ENCODE peak calls at places on chromosomes 7 and 10, in nine cellular contexts. I is heart left ventricle, O is cardiac muscle cell, E is psoas muscle, P is HCT116, A is left ventricle myocardium inferior, Y is tibial nerve, H is GM23338, F is heart right ventricle. L is an unnamed sample.

GRCh38 chr10:821322-821721 is 110.2 kb downstream of the LARP4B start:
- DNase-seq in I (no peak), O (no peak), E (no peak), P (no peak), A (no peak), Y (no peak), H (no peak), F (no peak), L (no peak)

GRCh38 chr10:58976254-58976653 is 200.2 kb upstream of the PHYHIPL start:
- DNase-seq in I (no peak), O (no peak), E (no peak), P (no peak), A (no peak), Y (no peak), H (no peak), F (no peak), L (no peak)

GRCh38 chr7:157370761-157371160 is 34.0 kb downstream of the DNAJB6 start:
- DNase-seq in I (no peak), O (no peak), E (no peak), P (no peak), A (no peak), Y (no peak), H (no peak), F (no peak), L (no peak)

GRCh38 chr10:90289037-90289436 is 568.8 kb downstream of the HTR7 start:
- DNase-seq in I (no peak), O (no peak), E (no peak), P (no peak), A (no peak), Y (no peak), H (no peak), F (no peak), L (no peak)

GRCh38 chr7:139783647-139784385 is 6.0 kb upstream of the HIPK2 start:
- DNase-seq in I (no peak), O (no peak), E (no peak), P (no peak), A (no peak), Y (no peak), H (peak; percentile 54), F (no peak), L (no peak)

GRCh38 chr7:151859111-151859947 is 17.6 kb downstream of the PRKAG2 start:
- DNase-seq in I (no peak), O (no peak), E (no peak), P (no peak), A (peak; percentile 51), Y (no peak), H (no peak), F (no peak), L (no peak)

GRCh38 chr10:49365675-49366415 is 30.0 kb downstream of the DRGX start:
- DNase-seq in I (no peak), O (peak; percentile 10), E (no peak), P (no peak), A (no peak), Y (no peak), H (peak; percentile 11), F (peak; percentile 15), L (no peak)

GRCh38 chr10:51311232-51311631 is 236.9 kb downstream of the PRKG1 start:
- DNase-seq in I (no peak), O (no peak), E (no peak), P (no peak), A (no peak), Y (no peak), H (no peak), F (no peak), L (no peak)

GRCh38 chr10:113957013-113957412 is 86.7 kb upstream of the ADRB1 start:
- DNase-seq in I (no peak), O (no peak), E (no peak), P (no peak), A (no peak), Y (no peak), H (no peak), F (no peak), L (no peak)

GRCh38 chr10:113958631-113959382 is 84.9 kb upstream of the ADRB1 start:
- DNase-seq in I (no peak), O (no peak), E (no peak), P (peak; percentile 82), A (no peak), Y (no peak), H (no peak), F (peak; percentile 31), L (no peak)

GRCh38 chr10:113950268-113950667 is 93.4 kb upstream of the ADRB1 start:
- DNase-seq in I (no peak), O (no peak), E (no peak), P (no peak), A (no peak), Y (no peak), H (no peak), F (no peak), L (no peak)

GRCh38 chr10:113959383-113959760 is 84.3 kb upstream of the ADRB1 start:
- DNase-seq in I (no peak), O (no peak), E (no peak), P (no peak), A (no peak), Y (no peak), H (no peak), F (no peak), L (no peak)

GRCh38 chr10:113953505-113954272 is 90.0 kb upstream of the ADRB1 start:
- DNase-seq in I (no peak), O (no peak), E (no peak), P (no peak), A (no peak), Y (no peak), H (peak; percentile 39), F (no peak), L (no peak)
- H3K27ac ChIP-seq in I (no peak overlapping the region), O (no peak overlapping the region), E (no peak overlapping the region), P (no peak overlapping the region), A (no peak overlapping the region), Y (no peak overlapping the region), H (no peak overlapping the region), F (no peak overlapping the region), L (no peak overlapping the region)

GRCh38 chr10:132344386-132344785 is 12.4 kb downstream of the LRRC27 start:
- DNase-seq in I (no peak), O (no peak), E (no peak), P (no peak), A (no peak), Y (no peak), H (no peak), F (no peak), L (no peak)

GRCh38 chr10:132342553-132342952 is 10.6 kb downstream of the LRRC27 start:
- DNase-seq in I (no peak), O (no peak), E (no peak), P (no peak), A (no peak), Y (no peak), H (no peak), F (no peak), L (no peak)

GRCh38 chr10:132339276-132339675 is 7.3 kb downstream of the LRRC27 start:
- DNase-seq in I (no peak), O (no peak), E (no peak), P (no peak), A (no peak), Y (no peak), H (no peak), F (no peak), L (no peak)

GRCh38 chr10:132341017-132341416 is 9.0 kb downstream of the LRRC27 start:
- DNase-seq in I (no peak), O (no peak), E (no peak), P (no peak), A (no peak), Y (no peak), H (no peak), F (no peak), L (no peak)

DNA sequence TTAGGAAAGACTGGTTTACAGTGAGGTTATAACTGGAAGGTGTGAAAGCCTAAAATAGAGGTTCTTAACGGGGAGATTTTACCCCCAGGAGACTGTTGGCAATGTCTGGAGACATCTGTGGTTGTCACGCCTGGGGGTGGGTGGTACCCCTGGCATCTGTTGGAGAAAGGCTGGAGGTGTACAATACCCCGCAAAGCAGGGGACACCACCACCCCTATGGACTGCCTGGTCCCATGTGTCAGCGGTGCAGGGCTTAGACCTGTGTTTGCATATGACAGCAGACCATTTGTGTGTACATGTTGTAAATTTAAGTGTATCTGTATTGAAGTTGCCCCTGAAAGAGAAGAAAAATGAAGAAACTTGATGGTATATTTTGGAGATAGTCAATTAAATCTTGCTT is 9.8 kb downstream of the LRRC27 start:
- DNase-seq in I (no peak), O (no peak), E (no peak), P (no peak), A (no peak), Y (no peak), H (no peak), F (no peak), L (no peak)
- H3K27me3 ChIP-seq in I (no peaks in the 10 kb centered on the region), O (no peaks in the 10 kb centered on the region), E (no peaks in the 10 kb centered on the region), P (no peaks in the 10 kb centered on the region), A (no peaks in the 10 kb centered on the region), Y (no peaks in the 10 kb centered on the region), H (no peaks in the 10 kb centered on the region), F (no peaks in the 10 kb centered on the region), L (no peaks in the 10 kb centered on the region)

GRCh38 chr10:97633921-97634320 is 621 bp upstream of the MORN4 start:
- DNase-seq in I (no peak), O (no peak), E (no peak), P (peak; percentile 19), A (no peak), Y (no peak), H (peak; percentile 54), F (no peak), L (no peak)
- H3K27ac ChIP-seq in I (no peak overlapping the region), O (peak overlapping the region; percentile 83), E (peak overlapping the region; percentile 63), P (peak overlapping the region; percentile 64), A (peak overlapping the region; percentile 83), Y (peak overlapping the region; percentile 19), H (peak overlapping the region; percentile 64), F (no peak overlapping the region), L (no peak overlapping the region)

GRCh38 chr10:132476146-132477065 is 61.2 kb upstream of the INPP5A start:
- DNase-seq in I (peak; percentile 51), O (no peak), E (peak; percentile 36), P (no peak), A (peak; percentile 8), Y (no peak), H (no peak), F (no peak), L (no peak)

GRCh38 chr10:132478341-132479023 is 59.1 kb upstream of the INPP5A start:
- DNase-seq in I (peak; percentile 37), O (no peak), E (peak; percentile 48), P (no peak), A (no peak), Y (no peak), H (no peak), F (no peak), L (no peak)

GRCh38 chr10:132479024-132479602 is 58.5 kb upstream of the INPP5A start:
- DNase-seq in I (peak; percentile 44), O (no peak), E (no peak), P (no peak), A (no peak), Y (no peak), H (no peak), F (no peak), L (no peak)

GRCh38 chr10:132477066-132477397 is 60.6 kb upstream of the INPP5A start:
- DNase-seq in I (peak; percentile 40), O (no peak), E (peak; percentile 37), P (no peak), A (peak; percentile 7), Y (no peak), H (no peak), F (no peak), L (no peak)

DNA sequence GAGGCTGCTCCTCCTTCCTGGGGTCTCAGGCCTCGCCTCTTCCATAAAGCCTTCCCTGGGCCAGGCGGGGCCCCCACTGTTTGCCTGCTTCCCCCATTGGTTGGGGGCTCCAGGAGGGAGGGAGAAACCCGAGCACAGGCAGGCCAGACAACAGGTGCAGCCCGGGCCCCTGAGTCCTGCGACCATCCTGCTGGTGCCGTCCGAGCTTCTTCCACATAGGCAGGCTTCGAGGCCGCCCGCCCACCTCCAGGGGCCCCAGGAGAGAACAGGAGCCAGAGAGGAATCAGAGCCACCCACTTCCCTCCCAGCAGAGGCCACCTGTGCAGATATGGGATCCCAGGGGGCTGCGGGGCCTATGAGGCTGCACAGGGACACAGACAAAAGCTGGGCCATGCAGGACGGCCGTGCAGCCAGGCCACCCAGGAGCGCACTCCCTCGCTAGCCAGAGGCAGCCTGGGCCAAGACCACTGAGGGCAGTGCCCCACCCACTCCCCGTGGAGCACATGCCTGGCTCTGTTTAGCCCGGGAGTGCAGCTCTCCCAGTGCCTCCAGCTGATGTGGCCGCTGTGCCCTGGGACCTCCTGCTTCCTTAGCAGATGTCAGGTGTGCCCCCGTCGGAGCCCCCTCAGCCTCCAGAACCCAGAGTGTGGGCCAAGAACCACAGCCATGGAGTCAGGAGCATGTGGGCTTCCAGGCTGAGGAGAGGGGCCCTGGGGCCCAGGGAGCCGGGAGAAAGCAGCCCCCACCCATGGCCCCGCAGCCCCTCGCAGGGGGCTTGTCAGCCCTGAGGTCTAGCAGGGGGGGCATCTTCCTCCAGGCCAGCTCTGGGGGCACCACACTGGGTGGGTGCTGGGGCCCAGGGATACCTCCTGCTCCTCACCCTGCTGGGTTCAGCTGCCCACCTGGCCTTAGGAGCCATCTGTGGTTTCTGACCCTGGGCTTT is 59.9 kb upstream of the INPP5A start:
- DNase-seq in I (peak; percentile 49), O (no peak), E (peak; percentile 50), P (no peak), A (no peak), Y (no peak), H (peak; percentile 52), F (no peak), L (no peak)
- H3K27me3 ChIP-seq in I (no peaks in the 10 kb centered on the region), O (no peaks in the 10 kb centered on the region), E (no peaks in the 10 kb centered on the region), P (no peaks in the 10 kb centered on the region), A (peaks cover 17% of the 10 kb centered on the region), Y (no peaks in the 10 kb centered on the region), H (no peaks in the 10 kb centered on the region), F (no peaks in the 10 kb centered on the region), L (no peaks in the 10 kb centered on the region)

L was measured in CD8-positive, alpha-beta memory T cell.